ENCODE peak calls at places on chromosomes 11 and 22, in four cellular contexts. X, O, Y and D are unnamed samples.
A peak's percentile ranks its signal among the peaks of the same experiment; 100 is the strongest.

GRCh38 chr11:112157274-112157766 is 6.6 kb downstream of the IL18 start:
- DNase-seq in X (peak; percentile 98), O (no peak), Y (no peak), D (peak; percentile 99)

GRCh38 chr11:44766112-44766971 is 39.6 kb downstream of the TSPAN18 start:
- DNase-seq in X (no peak), O (peak; percentile 46), Y (no peak), D (no peak)

GRCh38 chr11:73353422-73353821 is 22.8 kb upstream of the RELT start:
- DNase-seq in X (no peak), O (no peak), Y (no peak), D (no peak)

GRCh38 chr11:97909544-97910394 is 1111.0 kb upstream of the CNTN5 start:
- DNase-seq in X (no peak), O (no peak), Y (no peak), D (no peak)

GRCh38 chr22:30129636-30130035 is 49.4 kb downstream of the HORMAD2 start:
- DNase-seq in X (no peak), O (no peak), Y (no peak), D (no peak)

GRCh38 chr11:4184163-4184916 is 89.7 kb downstream of the RRM1 start:
- DNase-seq in X (no peak), O (no peak), Y (no peak), D (no peak)

GRCh38 chr22:47452184-47452583 is 689.7 kb downstream of the TBC1D22A start:
- DNase-seq in X (peak; percentile 68), O (peak; percentile 0), Y (peak; percentile 68), D (no peak)

GRCh38 chr11:19392321-19392720 is 151.6 kb upstream of the E2F8 start:
- DNase-seq in X (no peak), O (no peak), Y (no peak), D (no peak)

GRCh38 chr22:20299736-20300136 is 20.1 kb downstream of the DGCR6L start:
- DNase-seq in X (no peak), O (peak; percentile 58), Y (no peak), D (no peak)

GRCh38 chr11:70646272-70647049 is 248.1 kb downstream of the CTTN start:
- DNase-seq in X (no peak), O (no peak), Y (no peak), D (no peak)

GRCh38 chr22:20885557-20886323 is 26.9 kb downstream of the SNAP29 start:
- DNase-seq in X (peak; percentile 58), O (peak; percentile 92), Y (peak; percentile 98), D (peak; percentile 72)

GRCh38 chr11:68354181-68354872 is 41.9 kb downstream of the LRP5 start:
- DNase-seq in X (peak; percentile 80), O (peak; percentile 46), Y (no peak), D (peak; percentile 70)
- TF ChIP-seq REST in X (no peak), O (no peak), Y (no peak), D (no peak)

GRCh38 chr11:66443602-66444001 is 5.0 kb upstream of the MRPL11 start:
- DNase-seq in X (peak; percentile 19), O (no peak), Y (no peak), D (no peak)

GRCh38 chr11:66438009-66438503 is 592 bp downstream of the MRPL11 start:
- DNase-seq in X (no peak), O (peak; percentile 36), Y (peak; percentile 52), D (no peak)

DNA sequence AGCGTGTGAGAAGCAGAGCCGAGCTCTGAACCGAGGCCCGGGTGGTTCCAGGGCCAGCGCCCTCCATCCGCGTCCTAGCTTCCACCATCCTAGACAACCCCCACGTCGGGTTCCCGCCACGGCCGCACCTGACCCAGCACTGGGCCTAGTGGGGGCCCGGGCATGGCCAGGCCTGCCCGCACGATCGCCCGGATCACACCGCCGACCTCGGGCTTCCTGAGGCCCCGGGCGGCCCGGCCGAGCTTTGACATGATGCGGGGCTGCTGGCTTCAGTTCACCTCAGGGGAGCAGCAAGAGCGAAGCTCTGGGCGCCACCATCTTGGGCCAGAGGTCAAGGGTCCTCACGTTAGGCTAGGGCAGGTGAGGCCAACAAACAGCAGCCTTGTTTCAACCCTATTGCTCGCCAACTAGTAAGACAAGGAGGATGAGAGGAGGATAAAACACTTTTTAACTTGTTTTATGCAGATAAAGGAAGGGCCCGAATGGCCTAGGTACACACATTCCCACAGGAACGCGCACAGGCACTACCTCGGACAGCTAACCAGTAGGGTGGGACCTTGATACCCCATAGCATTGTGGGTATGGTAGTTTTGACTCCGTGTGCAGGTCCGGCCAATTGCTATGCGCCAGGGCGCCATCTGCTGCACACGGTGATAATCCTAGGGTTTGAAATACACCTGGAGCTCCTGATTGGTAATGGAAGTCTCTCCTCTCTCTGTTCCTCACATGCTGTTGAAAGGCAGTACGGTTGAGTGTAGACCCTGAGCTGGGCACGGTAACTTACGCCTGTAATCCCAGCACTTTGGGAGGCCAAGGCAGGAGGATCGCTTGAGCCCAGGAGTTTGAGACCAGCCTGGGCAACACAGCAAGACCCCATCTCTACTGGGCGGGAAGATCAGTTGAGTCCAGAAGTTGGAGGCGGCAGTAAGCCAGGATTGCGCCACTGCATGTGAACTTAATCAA is at the start of gene MRPL11:
- DNase-seq in X (peak; percentile 91), O (peak; percentile 98), Y (peak; percentile 93), D (peak; percentile 97)
- TF ChIP-seq REST in X (no peak), O (no peak), Y (peak; percentile 84), D (no peak)

DNA sequence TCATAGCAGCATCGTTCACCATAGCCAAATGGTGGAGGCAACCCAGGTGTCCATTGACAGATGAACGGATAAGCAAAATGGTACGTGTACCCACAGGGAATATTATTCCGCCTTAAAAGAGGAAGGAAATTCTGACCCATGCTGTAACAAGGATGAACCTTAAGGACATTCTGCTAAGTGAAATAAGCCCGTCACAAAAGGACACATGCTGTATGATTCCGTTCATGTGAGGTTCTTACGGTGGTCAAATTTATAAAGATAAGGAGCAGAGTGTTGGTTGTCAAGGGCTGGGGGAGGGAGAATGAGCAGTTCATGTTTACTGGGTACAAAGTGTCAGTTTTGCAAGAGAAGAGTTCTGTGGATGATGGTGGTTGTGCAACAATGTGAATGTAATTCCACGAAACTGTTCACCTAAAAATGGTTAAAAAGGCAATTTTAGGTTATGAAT is 26.3 kb downstream of the APOL1 start:
- DNase-seq in X (no peak), O (no peak), Y (no peak), D (no peak)
- TF ChIP-seq REST in X (no peak), O (no peak), Y (no peak), D (no peak)

GRCh38 chr11:59616396-59616982 is 915 bp upstream of the OSBP start:
- DNase-seq in X (no peak), O (no peak), Y (peak; percentile 73), D (peak; percentile 4)
- TF ChIP-seq REST in X (no peak), O (no peak), Y (no peak), D (no peak)

DNA sequence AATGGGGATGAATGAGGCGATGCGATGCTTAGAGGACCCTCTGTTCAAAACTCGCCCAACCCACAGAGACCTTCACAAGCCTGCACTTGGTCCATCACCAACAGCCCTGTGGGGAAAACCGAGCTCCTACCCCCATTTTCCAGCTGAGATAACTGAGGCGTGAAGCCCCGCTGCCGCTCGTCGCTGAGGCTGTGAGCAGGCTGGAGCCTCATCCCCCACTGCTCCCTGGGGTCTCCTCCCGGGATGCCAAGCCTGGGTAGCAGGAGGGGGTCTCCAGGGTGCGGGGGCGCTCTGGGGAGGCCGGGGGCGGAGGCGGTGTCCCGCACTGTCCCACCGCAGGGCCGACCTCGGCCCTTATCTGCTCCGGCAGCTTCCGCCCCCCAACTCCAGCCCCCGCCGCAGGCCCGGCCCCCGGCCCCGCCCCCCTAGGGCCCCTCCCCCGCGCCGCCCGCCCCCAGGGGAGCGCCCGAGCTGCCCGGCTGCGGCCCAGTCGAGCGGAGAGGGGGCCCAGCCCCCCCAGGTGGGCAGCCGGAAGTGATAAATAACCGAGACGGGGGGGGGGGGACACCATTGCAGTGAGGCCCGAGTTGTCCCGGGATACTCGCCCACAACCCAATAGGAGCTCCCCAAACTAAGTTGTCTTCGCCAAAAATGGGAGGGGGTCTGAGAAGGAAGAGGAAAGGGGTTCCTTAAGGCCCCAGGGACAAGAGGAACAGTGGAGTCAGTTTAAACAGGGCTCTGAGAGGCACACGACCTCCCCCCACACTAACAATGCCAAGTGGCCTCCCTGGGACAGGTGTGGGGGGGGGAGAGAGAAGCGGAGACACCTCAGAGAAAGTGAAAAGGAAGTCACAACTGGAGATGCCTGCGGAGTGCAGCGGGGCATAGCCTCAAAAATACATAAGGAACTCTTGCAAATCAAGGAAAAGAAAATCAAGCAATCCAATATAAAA is 8.3 kb upstream of the SLC39A13 start:
- DNase-seq in X (no peak), O (peak; percentile 75), Y (peak; percentile 95), D (no peak)
- TF ChIP-seq REST in X (no peak), O (no peak), Y (no peak), D (no peak)

DNA sequence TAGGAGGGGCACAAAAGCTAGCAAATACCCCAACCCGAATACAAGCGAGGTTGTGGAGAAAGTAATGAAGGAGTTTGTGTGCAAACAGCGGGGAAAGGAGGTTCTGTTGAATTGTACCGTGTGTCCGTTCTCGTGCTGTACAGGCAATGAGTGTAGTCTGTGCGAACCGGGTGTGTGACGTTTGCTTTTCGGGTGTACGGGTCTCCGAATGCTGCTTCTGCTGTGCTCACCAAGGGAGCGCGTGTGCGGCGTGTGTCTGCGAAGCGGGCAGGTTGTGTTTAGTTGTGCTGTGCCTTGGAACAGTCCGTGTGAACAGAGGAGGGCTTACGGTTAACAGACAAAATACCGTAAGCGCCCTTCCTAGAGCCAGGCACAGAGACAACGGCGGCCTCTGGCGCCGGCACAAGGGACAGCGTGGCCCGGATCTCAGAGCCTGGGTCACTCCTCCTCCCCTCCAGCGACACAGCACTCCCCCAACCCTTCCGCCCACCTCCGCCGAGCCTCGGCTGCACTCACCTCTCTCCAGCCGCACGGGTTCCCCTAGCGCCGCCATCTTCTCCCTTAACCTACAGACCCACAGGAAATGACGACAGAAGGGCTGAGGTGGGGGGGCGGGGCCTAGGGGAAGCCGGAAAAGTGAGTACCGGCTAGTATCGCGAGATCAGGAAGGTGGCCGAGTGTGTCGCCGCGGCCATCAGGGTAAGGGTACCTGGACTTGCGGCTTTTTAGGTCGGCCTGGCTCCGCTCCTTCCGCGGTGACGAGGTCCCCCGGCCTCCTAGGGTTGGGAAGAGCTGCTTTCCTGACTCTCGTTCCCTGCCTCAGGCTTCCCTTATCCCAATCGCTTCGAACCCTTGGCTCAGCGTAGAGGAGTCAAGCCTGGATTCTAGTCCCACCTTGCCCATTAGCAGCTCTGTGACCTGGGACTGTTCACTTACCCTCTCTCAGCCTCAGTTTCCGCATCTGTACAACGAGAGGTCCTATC is at the start of gene LIN7C:
- DNase-seq in X (peak; percentile 89), O (peak; percentile 99), Y (peak; percentile 95), D (peak; percentile 72)
- TF ChIP-seq REST in X (no peak), O (no peak), Y (no peak), D (no peak)